ENCODE peak calls at places on chromosomes 12 and 14, in nine cellular contexts. One of them, this sample, is unnamed.

GRCh38 chr12:16605666-16606116 is 271 bp downstream of the LMO3 start:
- DNase-seq in activated T-helper 2 cell treated with anti-CD3 and anti-CD28 coated beads, Interferon-gamma antibody, Interleukin-2, Interleukin-4, amounts not matched to agents 10 μg/mL and 5 μg/mL and 100 μg/mL, durations not matched to agents 14 hours and 24 hours and 36 hours: no peak
- DNase-seq in activated CD4-positive, alpha-beta T cell treated with anti-CD3 and anti-CD28 coated beads, Interleukin-2, amount 10 ng/mL, durations not matched to agents 7 days and 5 days: no peak
- DNase-seq in GM13977: no peak
- DNase-seq in B cell: no peak
- DNase-seq in glutamatergic neuron: no peak
- DNase-seq in effector memory CD8-positive, alpha-beta T cell: no peak
- DNase-seq in SW480: peak
- DNase-seq in iris pigment epithelial cell: peak
- DNase-seq in this sample: no peak

GRCh38 chr12:111624540-111624939 is 25.4 kb upstream of the ATXN2 start:
- DNase-seq in effector memory CD8-positive, alpha-beta T cell: no peak
- DNase-seq in SW480: no peak
- DNase-seq in B cell: no peak
- DNase-seq in activated CD4-positive, alpha-beta T cell treated with anti-CD3 and anti-CD28 coated beads, Interleukin-2, amount 10 ng/mL, durations not matched to agents 7 days and 5 days: no peak
- DNase-seq in GM13977: no peak
- DNase-seq in glutamatergic neuron: no peak
- DNase-seq in iris pigment epithelial cell: no peak
- DNase-seq in activated T-helper 2 cell treated with anti-CD3 and anti-CD28 coated beads, Interferon-gamma antibody, Interleukin-2, Interleukin-4, amounts not matched to agents 10 μg/mL and 5 μg/mL and 100 μg/mL, durations not matched to agents 14 hours and 24 hours and 36 hours: no peak
- DNase-seq in this sample: peak

GRCh38 chr14:56119221-56119967 is 1.2 kb downstream of the PELI2 start:
- DNase-seq in SW480: peak
- DNase-seq in activated T-helper 2 cell treated with anti-CD3 and anti-CD28 coated beads, Interferon-gamma antibody, Interleukin-2, Interleukin-4, amounts not matched to agents 10 μg/mL and 5 μg/mL and 100 μg/mL, durations not matched to agents 14 hours and 24 hours and 36 hours: peak
- DNase-seq in effector memory CD8-positive, alpha-beta T cell: peak
- DNase-seq in activated CD4-positive, alpha-beta T cell treated with anti-CD3 and anti-CD28 coated beads, Interleukin-2, amount 10 ng/mL, durations not matched to agents 7 days and 5 days: peak
- DNase-seq in B cell: peak
- DNase-seq in GM13977: peak
- DNase-seq in iris pigment epithelial cell: peak
- DNase-seq in glutamatergic neuron: peak
- DNase-seq in this sample: peak

GRCh38 chr12:127677537-127678131 is 589.3 kb upstream of the TMEM132C start:
- DNase-seq in activated CD4-positive, alpha-beta T cell treated with anti-CD3 and anti-CD28 coated beads, Interleukin-2, amount 10 ng/mL, durations not matched to agents 7 days and 5 days: peak
- DNase-seq in activated T-helper 2 cell treated with anti-CD3 and anti-CD28 coated beads, Interferon-gamma antibody, Interleukin-2, Interleukin-4, amounts not matched to agents 10 μg/mL and 5 μg/mL and 100 μg/mL, durations not matched to agents 14 hours and 24 hours and 36 hours: peak
- DNase-seq in iris pigment epithelial cell: peak
- DNase-seq in B cell: peak
- DNase-seq in GM13977: peak
- DNase-seq in glutamatergic neuron: peak
- DNase-seq in SW480: peak
- DNase-seq in effector memory CD8-positive, alpha-beta T cell: peak
- DNase-seq in this sample: peak

GRCh38 chr14:58805605-58806358 is 168.0 kb downstream of the DACT1 start:
- DNase-seq in activated CD4-positive, alpha-beta T cell treated with anti-CD3 and anti-CD28 coated beads, Interleukin-2, amount 10 ng/mL, durations not matched to agents 7 days and 5 days: no peak
- DNase-seq in iris pigment epithelial cell: peak
- DNase-seq in activated T-helper 2 cell treated with anti-CD3 and anti-CD28 coated beads, Interferon-gamma antibody, Interleukin-2, Interleukin-4, amounts not matched to agents 10 μg/mL and 5 μg/mL and 100 μg/mL, durations not matched to agents 14 hours and 24 hours and 36 hours: no peak
- DNase-seq in glutamatergic neuron: no peak
- DNase-seq in B cell: no peak
- DNase-seq in effector memory CD8-positive, alpha-beta T cell: no peak
- DNase-seq in GM13977: no peak
- DNase-seq in SW480: no peak
- DNase-seq in this sample: peak

GRCh38 chr12:14952295-14952995 is 9.0 kb downstream of the ARHGDIB start:
- DNase-seq in iris pigment epithelial cell: peak
- DNase-seq in activated T-helper 2 cell treated with anti-CD3 and anti-CD28 coated beads, Interferon-gamma antibody, Interleukin-2, Interleukin-4, amounts not matched to agents 10 μg/mL and 5 μg/mL and 100 μg/mL, durations not matched to agents 14 hours and 24 hours and 36 hours: no peak
- DNase-seq in GM13977: peak
- DNase-seq in glutamatergic neuron: no peak
- DNase-seq in effector memory CD8-positive, alpha-beta T cell: peak
- DNase-seq in SW480: peak
- DNase-seq in B cell: peak
- DNase-seq in activated CD4-positive, alpha-beta T cell treated with anti-CD3 and anti-CD28 coated beads, Interleukin-2, amount 10 ng/mL, durations not matched to agents 7 days and 5 days: peak
- DNase-seq in this sample: peak

GRCh38 chr12:107929436-107929835 is 154.9 kb downstream of the ASCL4 start:
- DNase-seq in GM13977: peak
- DNase-seq in activated T-helper 2 cell treated with anti-CD3 and anti-CD28 coated beads, Interferon-gamma antibody, Interleukin-2, Interleukin-4, amounts not matched to agents 10 μg/mL and 5 μg/mL and 100 μg/mL, durations not matched to agents 14 hours and 24 hours and 36 hours: no peak
- DNase-seq in B cell: no peak
- DNase-seq in SW480: peak
- DNase-seq in glutamatergic neuron: no peak
- DNase-seq in iris pigment epithelial cell: peak
- DNase-seq in effector memory CD8-positive, alpha-beta T cell: no peak
- DNase-seq in activated CD4-positive, alpha-beta T cell treated with anti-CD3 and anti-CD28 coated beads, Interleukin-2, amount 10 ng/mL, durations not matched to agents 7 days and 5 days: no peak
- DNase-seq in this sample: peak

GRCh38 chr12:132176920-132177551 is 32.8 kb downstream of the NOC4L start:
- DNase-seq in iris pigment epithelial cell: no peak
- DNase-seq in effector memory CD8-positive, alpha-beta T cell: no peak
- DNase-seq in activated T-helper 2 cell treated with anti-CD3 and anti-CD28 coated beads, Interferon-gamma antibody, Interleukin-2, Interleukin-4, amounts not matched to agents 10 μg/mL and 5 μg/mL and 100 μg/mL, durations not matched to agents 14 hours and 24 hours and 36 hours: no peak
- DNase-seq in GM13977: no peak
- DNase-seq in activated CD4-positive, alpha-beta T cell treated with anti-CD3 and anti-CD28 coated beads, Interleukin-2, amount 10 ng/mL, durations not matched to agents 7 days and 5 days: no peak
- DNase-seq in SW480: no peak
- DNase-seq in B cell: no peak
- DNase-seq in glutamatergic neuron: no peak
- DNase-seq in this sample: no peak

GRCh38 chr12:121711925-121712461 is 559 bp upstream of the TMEM120B start:
- DNase-seq in activated CD4-positive, alpha-beta T cell treated with anti-CD3 and anti-CD28 coated beads, Interleukin-2, amount 10 ng/mL, durations not matched to agents 7 days and 5 days: peak
- DNase-seq in iris pigment epithelial cell: peak
- DNase-seq in effector memory CD8-positive, alpha-beta T cell: no peak
- DNase-seq in activated T-helper 2 cell treated with anti-CD3 and anti-CD28 coated beads, Interferon-gamma antibody, Interleukin-2, Interleukin-4, amounts not matched to agents 10 μg/mL and 5 μg/mL and 100 μg/mL, durations not matched to agents 14 hours and 24 hours and 36 hours: no peak
- DNase-seq in GM13977: peak
- DNase-seq in B cell: no peak
- DNase-seq in SW480: peak
- DNase-seq in glutamatergic neuron: peak
- DNase-seq in this sample: peak

GRCh38 chr12:55495490-55495889 is 3.3 kb downstream of the OR6C68 start:
- DNase-seq in GM13977: no peak
- DNase-seq in SW480: no peak
- DNase-seq in activated T-helper 2 cell treated with anti-CD3 and anti-CD28 coated beads, Interferon-gamma antibody, Interleukin-2, Interleukin-4, amounts not matched to agents 10 μg/mL and 5 μg/mL and 100 μg/mL, durations not matched to agents 14 hours and 24 hours and 36 hours: no peak
- DNase-seq in iris pigment epithelial cell: no peak
- DNase-seq in effector memory CD8-positive, alpha-beta T cell: no peak
- DNase-seq in activated CD4-positive, alpha-beta T cell treated with anti-CD3 and anti-CD28 coated beads, Interleukin-2, amount 10 ng/mL, durations not matched to agents 7 days and 5 days: no peak
- DNase-seq in B cell: no peak
- DNase-seq in glutamatergic neuron: no peak
- DNase-seq in this sample: no peak

GRCh38 chr12:14950421-14950820 is 11.0 kb downstream of the ARHGDIB start:
- DNase-seq in glutamatergic neuron: no peak
- DNase-seq in SW480: no peak
- DNase-seq in activated T-helper 2 cell treated with anti-CD3 and anti-CD28 coated beads, Interferon-gamma antibody, Interleukin-2, Interleukin-4, amounts not matched to agents 10 μg/mL and 5 μg/mL and 100 μg/mL, durations not matched to agents 14 hours and 24 hours and 36 hours: no peak
- DNase-seq in effector memory CD8-positive, alpha-beta T cell: no peak
- DNase-seq in GM13977: no peak
- DNase-seq in iris pigment epithelial cell: no peak
- DNase-seq in activated CD4-positive, alpha-beta T cell treated with anti-CD3 and anti-CD28 coated beads, Interleukin-2, amount 10 ng/mL, durations not matched to agents 7 days and 5 days: no peak
- DNase-seq in B cell: no peak
- DNase-seq in this sample: no peak

GRCh38 chr12:21939435-21939834 is 1.8 kb downstream of the ABCC9 start:
- DNase-seq in SW480: no peak
- DNase-seq in effector memory CD8-positive, alpha-beta T cell: no peak
- DNase-seq in glutamatergic neuron: no peak
- DNase-seq in GM13977: no peak
- DNase-seq in activated CD4-positive, alpha-beta T cell treated with anti-CD3 and anti-CD28 coated beads, Interleukin-2, amount 10 ng/mL, durations not matched to agents 7 days and 5 days: no peak
- DNase-seq in iris pigment epithelial cell: no peak
- DNase-seq in activated T-helper 2 cell treated with anti-CD3 and anti-CD28 coated beads, Interferon-gamma antibody, Interleukin-2, Interleukin-4, amounts not matched to agents 10 μg/mL and 5 μg/mL and 100 μg/mL, durations not matched to agents 14 hours and 24 hours and 36 hours: no peak
- DNase-seq in B cell: no peak
- DNase-seq in this sample: no peak

GRCh38 chr14:102362084-102362483 is 606 bp downstream of the CINP start:
- DNase-seq in effector memory CD8-positive, alpha-beta T cell: no peak
- DNase-seq in activated CD4-positive, alpha-beta T cell treated with anti-CD3 and anti-CD28 coated beads, Interleukin-2, amount 10 ng/mL, durations not matched to agents 7 days and 5 days: peak
- DNase-seq in SW480: no peak
- DNase-seq in GM13977: peak
- DNase-seq in activated T-helper 2 cell treated with anti-CD3 and anti-CD28 coated beads, Interferon-gamma antibody, Interleukin-2, Interleukin-4, amounts not matched to agents 10 μg/mL and 5 μg/mL and 100 μg/mL, durations not matched to agents 14 hours and 24 hours and 36 hours: no peak
- DNase-seq in glutamatergic neuron: no peak
- DNase-seq in iris pigment epithelial cell: peak
- DNase-seq in B cell: no peak
- DNase-seq in this sample: no peak

GRCh38 chr14:95464103-95464502 is 52.3 kb downstream of the SYNE3 start:
- DNase-seq in effector memory CD8-positive, alpha-beta T cell: no peak
- DNase-seq in SW480: no peak
- DNase-seq in glutamatergic neuron: no peak
- DNase-seq in activated CD4-positive, alpha-beta T cell treated with anti-CD3 and anti-CD28 coated beads, Interleukin-2, amount 10 ng/mL, durations not matched to agents 7 days and 5 days: no peak
- DNase-seq in B cell: peak
- DNase-seq in activated T-helper 2 cell treated with anti-CD3 and anti-CD28 coated beads, Interferon-gamma antibody, Interleukin-2, Interleukin-4, amounts not matched to agents 10 μg/mL and 5 μg/mL and 100 μg/mL, durations not matched to agents 14 hours and 24 hours and 36 hours: no peak
- DNase-seq in GM13977: no peak
- DNase-seq in iris pigment epithelial cell: no peak
- DNase-seq in this sample: no peak

GRCh38 chr14:90658541-90658967 is 157.7 kb downstream of the TTC7B start:
- DNase-seq in activated CD4-positive, alpha-beta T cell treated with anti-CD3 and anti-CD28 coated beads, Interleukin-2, amount 10 ng/mL, durations not matched to agents 7 days and 5 days: peak
- DNase-seq in B cell: no peak
- DNase-seq in activated T-helper 2 cell treated with anti-CD3 and anti-CD28 coated beads, Interferon-gamma antibody, Interleukin-2, Interleukin-4, amounts not matched to agents 10 μg/mL and 5 μg/mL and 100 μg/mL, durations not matched to agents 14 hours and 24 hours and 36 hours: no peak
- DNase-seq in iris pigment epithelial cell: peak
- DNase-seq in glutamatergic neuron: no peak
- DNase-seq in effector memory CD8-positive, alpha-beta T cell: no peak
- DNase-seq in SW480: peak
- DNase-seq in GM13977: peak
- DNase-seq in this sample: no peak

GRCh38 chr14:44961151-44961729 is 507 bp downstream of the KLHL28 start:
- DNase-seq in B cell: peak
- DNase-seq in activated T-helper 2 cell treated with anti-CD3 and anti-CD28 coated beads, Interferon-gamma antibody, Interleukin-2, Interleukin-4, amounts not matched to agents 10 μg/mL and 5 μg/mL and 100 μg/mL, durations not matched to agents 14 hours and 24 hours and 36 hours: peak
- DNase-seq in activated CD4-positive, alpha-beta T cell treated with anti-CD3 and anti-CD28 coated beads, Interleukin-2, amount 10 ng/mL, durations not matched to agents 7 days and 5 days: peak
- DNase-seq in glutamatergic neuron: peak
- DNase-seq in GM13977: peak
- DNase-seq in iris pigment epithelial cell: peak
- DNase-seq in SW480: peak
- DNase-seq in effector memory CD8-positive, alpha-beta T cell: peak
- DNase-seq in this sample: peak

GRCh38 chr14:100421756-100422470 is 98.8 kb downstream of the SLC25A47 start:
- DNase-seq in effector memory CD8-positive, alpha-beta T cell: no peak
- DNase-seq in activated T-helper 2 cell treated with anti-CD3 and anti-CD28 coated beads, Interferon-gamma antibody, Interleukin-2, Interleukin-4, amounts not matched to agents 10 μg/mL and 5 μg/mL and 100 μg/mL, durations not matched to agents 14 hours and 24 hours and 36 hours: no peak
- DNase-seq in glutamatergic neuron: peak
- DNase-seq in iris pigment epithelial cell: no peak
- DNase-seq in GM13977: no peak
- DNase-seq in activated CD4-positive, alpha-beta T cell treated with anti-CD3 and anti-CD28 coated beads, Interleukin-2, amount 10 ng/mL, durations not matched to agents 7 days and 5 days: no peak
- DNase-seq in SW480: no peak
- DNase-seq in B cell: no peak
- DNase-seq in this sample: no peak

GRCh38 chr12:99253068-99253467 is 394.5 kb upstream of the GARIN6 start:
- DNase-seq in SW480: peak
- DNase-seq in activated T-helper 2 cell treated with anti-CD3 and anti-CD28 coated beads, Interferon-gamma antibody, Interleukin-2, Interleukin-4, amounts not matched to agents 10 μg/mL and 5 μg/mL and 100 μg/mL, durations not matched to agents 14 hours and 24 hours and 36 hours: no peak
- DNase-seq in B cell: no peak
- DNase-seq in GM13977: no peak
- DNase-seq in glutamatergic neuron: no peak
- DNase-seq in effector memory CD8-positive, alpha-beta T cell: no peak
- DNase-seq in iris pigment epithelial cell: peak
- DNase-seq in activated CD4-positive, alpha-beta T cell treated with anti-CD3 and anti-CD28 coated beads, Interleukin-2, amount 10 ng/mL, durations not matched to agents 7 days and 5 days: no peak
- DNase-seq in this sample: peak

GRCh38 chr12:62221107-62221506 is 39.1 kb upstream of the USP15 start:
- DNase-seq in B cell: no peak
- DNase-seq in SW480: no peak
- DNase-seq in glutamatergic neuron: no peak
- DNase-seq in effector memory CD8-positive, alpha-beta T cell: no peak
- DNase-seq in iris pigment epithelial cell: no peak
- DNase-seq in activated CD4-positive, alpha-beta T cell treated with anti-CD3 and anti-CD28 coated beads, Interleukin-2, amount 10 ng/mL, durations not matched to agents 7 days and 5 days: no peak
- DNase-seq in GM13977: no peak
- DNase-seq in activated T-helper 2 cell treated with anti-CD3 and anti-CD28 coated beads, Interferon-gamma antibody, Interleukin-2, Interleukin-4, amounts not matched to agents 10 μg/mL and 5 μg/mL and 100 μg/mL, durations not matched to agents 14 hours and 24 hours and 36 hours: no peak
- DNase-seq in this sample: no peak

GRCh38 chr12:115172521-115172920 is 488.5 kb upstream of the TBX3 start:
- DNase-seq in activated T-helper 2 cell treated with anti-CD3 and anti-CD28 coated beads, Interferon-gamma antibody, Interleukin-2, Interleukin-4, amounts not matched to agents 10 μg/mL and 5 μg/mL and 100 μg/mL, durations not matched to agents 14 hours and 24 hours and 36 hours: no peak
- DNase-seq in glutamatergic neuron: no peak
- DNase-seq in GM13977: no peak
- DNase-seq in B cell: no peak
- DNase-seq in iris pigment epithelial cell: peak
- DNase-seq in SW480: no peak
- DNase-seq in effector memory CD8-positive, alpha-beta T cell: no peak
- DNase-seq in activated CD4-positive, alpha-beta T cell treated with anti-CD3 and anti-CD28 coated beads, Interleukin-2, amount 10 ng/mL, durations not matched to agents 7 days and 5 days: no peak
- DNase-seq in this sample: no peak

GRCh38 chr14:100665518-100666032 is 61.1 kb upstream of the DLK1 start:
- DNase-seq in B cell: no peak
- DNase-seq in iris pigment epithelial cell: no peak
- DNase-seq in glutamatergic neuron: no peak
- DNase-seq in effector memory CD8-positive, alpha-beta T cell: no peak
- DNase-seq in activated CD4-positive, alpha-beta T cell treated with anti-CD3 and anti-CD28 coated beads, Interleukin-2, amount 10 ng/mL, durations not matched to agents 7 days and 5 days: no peak
- DNase-seq in SW480: no peak
- DNase-seq in activated T-helper 2 cell treated with anti-CD3 and anti-CD28 coated beads, Interferon-gamma antibody, Interleukin-2, Interleukin-4, amounts not matched to agents 10 μg/mL and 5 μg/mL and 100 μg/mL, durations not matched to agents 14 hours and 24 hours and 36 hours: no peak
- DNase-seq in GM13977: no peak
- DNase-seq in this sample: peak

GRCh38 chr12:4421590-4422031 is 24.0 kb downstream of the FGF6 start:
- DNase-seq in iris pigment epithelial cell: peak
- DNase-seq in glutamatergic neuron: no peak
- DNase-seq in activated T-helper 2 cell treated with anti-CD3 and anti-CD28 coated beads, Interferon-gamma antibody, Interleukin-2, Interleukin-4, amounts not matched to agents 10 μg/mL and 5 μg/mL and 100 μg/mL, durations not matched to agents 14 hours and 24 hours and 36 hours: no peak
- DNase-seq in B cell: peak
- DNase-seq in activated CD4-positive, alpha-beta T cell treated with anti-CD3 and anti-CD28 coated beads, Interleukin-2, amount 10 ng/mL, durations not matched to agents 7 days and 5 days: peak
- DNase-seq in effector memory CD8-positive, alpha-beta T cell: peak
- DNase-seq in SW480: peak
- DNase-seq in GM13977: peak
- DNase-seq in this sample: peak

GRCh38 chr12:32312049-32312670 is 87.2 kb upstream of the FGD4 start:
- DNase-seq in B cell: peak
- DNase-seq in activated CD4-positive, alpha-beta T cell treated with anti-CD3 and anti-CD28 coated beads, Interleukin-2, amount 10 ng/mL, durations not matched to agents 7 days and 5 days: peak
- DNase-seq in GM13977: peak
- DNase-seq in activated T-helper 2 cell treated with anti-CD3 and anti-CD28 coated beads, Interferon-gamma antibody, Interleukin-2, Interleukin-4, amounts not matched to agents 10 μg/mL and 5 μg/mL and 100 μg/mL, durations not matched to agents 14 hours and 24 hours and 36 hours: no peak
- DNase-seq in effector memory CD8-positive, alpha-beta T cell: no peak
- DNase-seq in SW480: peak
- DNase-seq in glutamatergic neuron: no peak
- DNase-seq in iris pigment epithelial cell: peak
- DNase-seq in this sample: peak

GRCh38 chr12:58575281-58575680 is 345.0 kb downstream of the LRIG3 start:
- DNase-seq in glutamatergic neuron: no peak
- DNase-seq in B cell: no peak
- DNase-seq in effector memory CD8-positive, alpha-beta T cell: no peak
- DNase-seq in GM13977: no peak
- DNase-seq in activated CD4-positive, alpha-beta T cell treated with anti-CD3 and anti-CD28 coated beads, Interleukin-2, amount 10 ng/mL, durations not matched to agents 7 days and 5 days: no peak
- DNase-seq in activated T-helper 2 cell treated with anti-CD3 and anti-CD28 coated beads, Interferon-gamma antibody, Interleukin-2, Interleukin-4, amounts not matched to agents 10 μg/mL and 5 μg/mL and 100 μg/mL, durations not matched to agents 14 hours and 24 hours and 36 hours: no peak
- DNase-seq in SW480: no peak
- DNase-seq in iris pigment epithelial cell: peak
- DNase-seq in this sample: no peak

GRCh38 chr12:119727600-119728436 is 59.9 kb downstream of the PRKAB1 start:
- DNase-seq in SW480: no peak
- DNase-seq in activated T-helper 2 cell treated with anti-CD3 and anti-CD28 coated beads, Interferon-gamma antibody, Interleukin-2, Interleukin-4, amounts not matched to agents 10 μg/mL and 5 μg/mL and 100 μg/mL, durations not matched to agents 14 hours and 24 hours and 36 hours: no peak
- DNase-seq in B cell: no peak
- DNase-seq in GM13977: no peak
- DNase-seq in iris pigment epithelial cell: no peak
- DNase-seq in effector memory CD8-positive, alpha-beta T cell: no peak
- DNase-seq in activated CD4-positive, alpha-beta T cell treated with anti-CD3 and anti-CD28 coated beads, Interleukin-2, amount 10 ng/mL, durations not matched to agents 7 days and 5 days: no peak
- DNase-seq in glutamatergic neuron: no peak
- DNase-seq in this sample: no peak

GRCh38 chr12:56808954-56809353 is 45.8 kb downstream of the HSD17B6 start:
- DNase-seq in glutamatergic neuron: no peak
- DNase-seq in iris pigment epithelial cell: no peak
- DNase-seq in effector memory CD8-positive, alpha-beta T cell: no peak
- DNase-seq in activated T-helper 2 cell treated with anti-CD3 and anti-CD28 coated beads, Interferon-gamma antibody, Interleukin-2, Interleukin-4, amounts not matched to agents 10 μg/mL and 5 μg/mL and 100 μg/mL, durations not matched to agents 14 hours and 24 hours and 36 hours: no peak
- DNase-seq in GM13977: no peak
- DNase-seq in activated CD4-positive, alpha-beta T cell treated with anti-CD3 and anti-CD28 coated beads, Interleukin-2, amount 10 ng/mL, durations not matched to agents 7 days and 5 days: no peak
- DNase-seq in SW480: no peak
- DNase-seq in B cell: no peak
- DNase-seq in this sample: no peak

GRCh38 chr12:38664661-38665269 is 240.6 kb downstream of the CPNE8 start:
- DNase-seq in effector memory CD8-positive, alpha-beta T cell: no peak
- DNase-seq in activated T-helper 2 cell treated with anti-CD3 and anti-CD28 coated beads, Interferon-gamma antibody, Interleukin-2, Interleukin-4, amounts not matched to agents 10 μg/mL and 5 μg/mL and 100 μg/mL, durations not matched to agents 14 hours and 24 hours and 36 hours: no peak
- DNase-seq in B cell: no peak
- DNase-seq in GM13977: no peak
- DNase-seq in iris pigment epithelial cell: no peak
- DNase-seq in glutamatergic neuron: peak
- DNase-seq in activated CD4-positive, alpha-beta T cell treated with anti-CD3 and anti-CD28 coated beads, Interleukin-2, amount 10 ng/mL, durations not matched to agents 7 days and 5 days: no peak
- DNase-seq in SW480: peak
- DNase-seq in this sample: peak

GRCh38 chr12:123118397-123118945 is 32.4 kb downstream of the PITPNM2 start:
- DNase-seq in activated T-helper 2 cell treated with anti-CD3 and anti-CD28 coated beads, Interferon-gamma antibody, Interleukin-2, Interleukin-4, amounts not matched to agents 10 μg/mL and 5 μg/mL and 100 μg/mL, durations not matched to agents 14 hours and 24 hours and 36 hours: no peak
- DNase-seq in GM13977: no peak
- DNase-seq in SW480: no peak
- DNase-seq in glutamatergic neuron: no peak
- DNase-seq in activated CD4-positive, alpha-beta T cell treated with anti-CD3 and anti-CD28 coated beads, Interleukin-2, amount 10 ng/mL, durations not matched to agents 7 days and 5 days: no peak
- DNase-seq in iris pigment epithelial cell: no peak
- DNase-seq in effector memory CD8-positive, alpha-beta T cell: no peak
- DNase-seq in B cell: no peak
- DNase-seq in this sample: no peak

GRCh38 chr14:100530270-100531072 is 56.7 kb downstream of the BEGAIN start:
- DNase-seq in activated CD4-positive, alpha-beta T cell treated with anti-CD3 and anti-CD28 coated beads, Interleukin-2, amount 10 ng/mL, durations not matched to agents 7 days and 5 days: peak
- DNase-seq in B cell: no peak
- DNase-seq in glutamatergic neuron: no peak
- DNase-seq in activated T-helper 2 cell treated with anti-CD3 and anti-CD28 coated beads, Interferon-gamma antibody, Interleukin-2, Interleukin-4, amounts not matched to agents 10 μg/mL and 5 μg/mL and 100 μg/mL, durations not matched to agents 14 hours and 24 hours and 36 hours: no peak
- DNase-seq in SW480: no peak
- DNase-seq in GM13977: peak
- DNase-seq in effector memory CD8-positive, alpha-beta T cell: no peak
- DNase-seq in iris pigment epithelial cell: no peak
- DNase-seq in this sample: no peak

GRCh38 chr12:6917491-6918231 is 3.3 kb downstream of the ENO2 start:
- DNase-seq in activated CD4-positive, alpha-beta T cell treated with anti-CD3 and anti-CD28 coated beads, Interleukin-2, amount 10 ng/mL, durations not matched to agents 7 days and 5 days: no peak
- DNase-seq in GM13977: no peak
- DNase-seq in activated T-helper 2 cell treated with anti-CD3 and anti-CD28 coated beads, Interferon-gamma antibody, Interleukin-2, Interleukin-4, amounts not matched to agents 10 μg/mL and 5 μg/mL and 100 μg/mL, durations not matched to agents 14 hours and 24 hours and 36 hours: no peak
- DNase-seq in SW480: no peak
- DNase-seq in iris pigment epithelial cell: peak
- DNase-seq in B cell: no peak
- DNase-seq in effector memory CD8-positive, alpha-beta T cell: no peak
- DNase-seq in glutamatergic neuron: no peak
- DNase-seq in this sample: no peak

GRCh38 chr14:98952595-98953325 is 319.2 kb downstream of the BCL11B start:
- DNase-seq in effector memory CD8-positive, alpha-beta T cell: no peak
- DNase-seq in glutamatergic neuron: no peak
- DNase-seq in SW480: peak
- DNase-seq in B cell: no peak
- DNase-seq in GM13977: no peak
- DNase-seq in activated CD4-positive, alpha-beta T cell treated with anti-CD3 and anti-CD28 coated beads, Interleukin-2, amount 10 ng/mL, durations not matched to agents 7 days and 5 days: no peak
- DNase-seq in activated T-helper 2 cell treated with anti-CD3 and anti-CD28 coated beads, Interferon-gamma antibody, Interleukin-2, Interleukin-4, amounts not matched to agents 10 μg/mL and 5 μg/mL and 100 μg/mL, durations not matched to agents 14 hours and 24 hours and 36 hours: no peak
- DNase-seq in iris pigment epithelial cell: peak
- DNase-seq in this sample: no peak

This sample was measured in HT-29.